ENCODE peak calls at places on chromosome 21, in ten cellular contexts. P is astrocyte, I is heart left ventricle, Y is brain microvascular endothelial cell, G is psoas muscle, R is left ventricle myocardium inferior, T is thoracic aorta, O is PC-3, A is body of pancreas, E is MM.1S. K is an unnamed sample. For H3K27me3, the result is how much of the 10 kb centered on the place peaks cover.

GRCh38 chr21:35036521-35037383 is 12.3 kb downstream of the RUNX1 start:
- DNase-seq in R (no peak), T (no peak), I (no peak), Y (no peak), G (no peak), E (no peak), A (no peak), P (no peak), O (no peak), K (no peak)

GRCh38 chr21:18617291-18617690 is 213.7 kb upstream of the TMPRSS15 start:
- DNase-seq in I (no peak), G (no peak), A (no peak), O (no peak), Y (no peak), T (no peak), R (no peak), P (no peak), E (peak), K (no peak)

GRCh38 chr21:21897275-21897883 is 899.2 kb downstream of the NCAM2 start:
- DNase-seq in G (no peak), Y (no peak), I (no peak), R (no peak), E (no peak), P (peak), T (no peak), A (no peak), O (peak), K (no peak)

GRCh38 chr21:33975548-33976081 is 60.0 kb upstream of the ATP5PO start:
- DNase-seq in A (no peak), P (peak), I (no peak), O (peak), G (no peak), E (no peak), T (no peak), Y (peak), R (no peak), K (no peak)

GRCh38 chr21:33640697-33641338 is 723 bp downstream of the CRYZL1 start:
- DNase-seq in O (peak), I (no peak), R (no peak), Y (no peak), P (peak), A (peak), T (no peak), E (peak), G (no peak), K (no peak)

GRCh38 chr21:46650476-46651098 is 15.1 kb downstream of the PRMT2 start:
- DNase-seq in I (no peak), O (no peak), A (no peak), P (no peak), E (no peak), G (no peak), R (peak), T (no peak), Y (no peak), K (no peak)

GRCh38 chr21:34885636-34886553 is 163.2 kb downstream of the RUNX1 start:
- DNase-seq in Y (no peak), I (no peak), R (no peak), O (peak), G (no peak), E (peak), P (no peak), A (no peak), T (no peak), K (no peak)

GRCh38 chr21:33931799-33932390 is 16.3 kb upstream of the ATP5PO start:
- DNase-seq in Y (no peak), G (no peak), R (no peak), T (no peak), A (no peak), O (peak), I (no peak), P (no peak), E (no peak), K (no peak)

GRCh38 chr21:14080040-14080763 is 130.6 kb downstream of the LIPI start:
- DNase-seq in P (no peak), G (no peak), I (no peak), E (no peak), O (no peak), R (no peak), A (no peak), Y (no peak), T (no peak), K (no peak)

GRCh38 chr21:31872452-31873274 is at the start of gene HUNK:
- DNase-seq in T (no peak), E (peak), G (peak), P (peak), R (no peak), A (peak), O (no peak), Y (peak), I (peak), K (no peak)

GRCh38 chr21:35050348-35051286 is 1.5 kb upstream of the RUNX1 start:
- DNase-seq in A (no peak), E (peak), G (no peak), O (peak), Y (no peak), P (peak), R (no peak), I (no peak), T (no peak), K (no peak)

GRCh38 chr21:41321211-41321907 is 4.8 kb downstream of the FAM3B start:
- DNase-seq in P (no peak), A (no peak), I (no peak), R (no peak), G (no peak), O (no peak), T (no peak), E (peak), Y (no peak), K (no peak)

GRCh38 chr21:25039461-25040380 is 567.6 kb downstream of the MRPL39 start:
- DNase-seq in E (peak), I (no peak), A (no peak), P (peak), G (no peak), O (peak), T (no peak), Y (no peak), R (no peak), K (no peak)

GRCh38 chr21:22063140-22063539 is 1064.9 kb downstream of the NCAM2 start:
- DNase-seq in Y (no peak), I (no peak), T (no peak), R (no peak), G (no peak), E (no peak), O (no peak), P (no peak), A (no peak), K (no peak)

GRCh38 chr21:43697758-43698643 is 20.9 kb upstream of the PDXK start:
- DNase-seq in T (no peak), R (no peak), E (no peak), G (no peak), I (no peak), P (no peak), A (no peak), Y (no peak), O (no peak), K (no peak)

GRCh38 chr21:35619184-35619583 is 441.1 kb downstream of the SETD4 start:
- DNase-seq in R (no peak), I (no peak), T (no peak), O (peak), A (no peak), Y (peak), G (no peak), P (peak), E (no peak), K (no peak)

GRCh38 chr21:34202553-34203332 is 129.4 kb downstream of the MRPS6 start:
- DNase-seq in A (no peak), O (no peak), Y (no peak), T (no peak), I (no peak), E (no peak), P (no peak), R (peak), G (peak), K (no peak)

GRCh38 chr21:22842875-22843274 is 1844.7 kb downstream of the NCAM2 start:
- DNase-seq in O (no peak), G (no peak), A (no peak), T (no peak), Y (no peak), I (no peak), R (no peak), P (no peak), E (no peak), K (no peak)

GRCh38 chr21:22223385-22223784 is 1225.2 kb downstream of the NCAM2 start:
- DNase-seq in E (peak), O (no peak), I (no peak), A (no peak), T (no peak), R (no peak), P (no peak), G (no peak), Y (no peak), K (no peak)

GRCh38 chr21:17343055-17343454 is 169.8 kb upstream of the CXADR start:
- DNase-seq in Y (peak), E (peak), T (no peak), P (peak), O (peak), R (no peak), G (no peak), A (no peak), I (no peak), K (no peak)

GRCh38 chr21:38171723-38172344 is 85.0 kb upstream of the KCNJ15 start:
- DNase-seq in Y (peak), G (no peak), E (no peak), I (no peak), R (no peak), A (no peak), O (peak), P (peak), T (no peak), K (peak)
- TF ChIP-seq CTCF in Y (peak), G (no peak), E (no peak), I (no peak), R (no peak), A (no peak), O (peak), P (peak), T (no peak), K (peak)

DNA sequence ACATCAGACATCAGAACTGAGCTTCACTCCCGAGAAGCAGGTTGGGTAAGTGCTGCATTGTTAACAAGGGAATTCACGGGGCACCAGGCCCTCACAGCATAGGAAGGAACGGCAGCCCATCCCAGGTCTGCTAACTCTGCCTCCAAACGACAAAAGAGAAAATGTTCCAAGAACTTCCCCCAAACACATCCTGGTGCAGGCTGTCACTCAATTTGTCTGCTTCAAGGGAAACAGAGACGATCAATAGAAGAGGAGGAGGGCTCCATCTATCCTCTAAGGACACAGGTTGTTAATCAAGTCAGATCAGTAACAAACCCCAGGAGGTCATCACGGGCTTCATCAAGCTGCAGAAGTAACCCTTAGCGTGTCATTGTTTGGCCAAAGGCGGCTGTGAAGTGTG is 3.5 kb upstream of the TSPEAR start:
- DNase-seq in T (no peak), Y (no peak), R (no peak), E (no peak), P (no peak), O (no peak), A (no peak), G (peak), I (no peak), K (no peak)
- H3K27me3 ChIP-seq in T (under half), Y (half or more), R (under half), E (half or more), P (half or more), O (under half), A (under half), G (half or more), I (under half), K (half or more)

GRCh38 chr21:38979271-38980196 is 173.8 kb downstream of the ETS2 start:
- DNase-seq in A (no peak), G (no peak), E (no peak), T (no peak), I (no peak), Y (no peak), P (no peak), O (peak), R (no peak), K (no peak)

GRCh38 chr21:38983560-38983959 is 177.8 kb downstream of the ETS2 start:
- DNase-seq in R (no peak), I (no peak), O (no peak), A (no peak), Y (no peak), P (no peak), G (no peak), E (no peak), T (no peak), K (no peak)

GRCh38 chr21:38982096-38982495 is 176.4 kb downstream of the ETS2 start:
- DNase-seq in I (no peak), G (no peak), P (peak), E (no peak), T (no peak), R (no peak), Y (no peak), O (no peak), A (no peak), K (no peak)

GRCh38 chr21:38982804-38983203 is 177.1 kb downstream of the ETS2 start:
- DNase-seq in T (no peak), A (no peak), O (no peak), Y (no peak), E (no peak), P (no peak), I (no peak), G (no peak), R (no peak), K (no peak)

DNA sequence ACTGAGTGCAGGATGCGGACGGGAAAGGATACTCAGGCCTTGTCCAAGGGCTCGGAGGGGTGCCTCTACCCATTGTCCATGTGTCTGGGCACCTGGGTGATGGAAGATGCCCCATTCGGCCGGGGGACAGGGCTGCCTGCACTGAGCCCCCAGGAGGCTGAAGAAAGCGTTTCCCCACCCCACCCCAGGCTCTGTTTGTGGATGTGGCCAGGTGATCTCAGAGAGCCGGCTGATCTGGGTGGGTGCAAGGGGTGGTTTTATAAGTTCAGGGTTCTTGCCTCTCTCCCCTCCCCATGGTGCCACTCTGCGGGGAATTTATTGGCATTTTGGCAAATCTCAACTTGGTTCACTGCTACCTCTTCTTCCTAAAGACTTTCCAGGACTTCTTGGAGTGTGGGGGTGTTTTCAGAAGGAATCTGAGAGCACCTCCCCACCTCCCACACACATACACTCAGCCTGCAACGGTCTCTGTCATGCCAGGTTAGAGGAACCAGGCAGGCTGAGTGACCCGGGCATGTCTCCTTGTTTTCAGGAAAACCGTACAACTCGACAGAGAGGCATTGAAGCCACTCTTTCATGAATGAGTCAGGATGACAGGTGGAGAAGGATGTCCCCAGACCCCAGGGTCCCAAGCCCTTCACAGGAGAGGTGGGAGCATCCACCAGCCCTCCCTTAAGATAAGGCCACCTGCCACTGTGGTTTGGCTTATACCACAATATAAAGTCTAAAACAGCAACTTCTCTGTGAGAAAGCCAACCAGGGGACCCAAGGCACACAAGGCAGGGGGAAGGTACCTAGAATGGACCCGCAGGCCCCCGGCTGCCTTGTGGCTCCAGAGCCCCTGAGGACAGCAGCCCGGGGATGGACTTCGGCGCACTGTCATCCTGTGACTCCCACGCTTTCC is 174.9 kb downstream of the ETS2 start:
- DNase-seq in R (no peak), G (no peak), A (no peak), T (no peak), I (no peak), E (no peak), O (no peak), Y (no peak), P (no peak), K (no peak)
- H3K27ac ChIP-seq in R (no peak), G (no peak), A (no peak), T (no peak), I (no peak), E (no peak), O (no peak), Y (no peak), P (no peak), K (no peak)

GRCh38 chr21:42571391-42572150 is 57.9 kb downstream of the SLC37A1 start:
- DNase-seq in O (no peak), Y (no peak), A (peak), G (peak), R (no peak), E (no peak), P (no peak), T (no peak), I (no peak), K (no peak)

GRCh38 chr21:42575111-42575510 is 61.5 kb downstream of the SLC37A1 start:
- DNase-seq in P (no peak), A (peak), Y (no peak), I (no peak), G (no peak), E (no peak), O (no peak), R (no peak), T (no peak), K (no peak)

GRCh38 chr21:42572906-42573495 is 59.3 kb downstream of the SLC37A1 start:
- DNase-seq in E (no peak), T (no peak), R (no peak), O (no peak), P (no peak), A (peak), Y (no peak), G (peak), I (no peak), K (no peak)

GRCh38 chr21:42576639-42577038 is 63.0 kb downstream of the SLC37A1 start:
- DNase-seq in T (no peak), P (no peak), O (no peak), E (no peak), Y (no peak), R (no peak), I (no peak), G (no peak), A (no peak), K (no peak)

GRCh38 chr21:42574234-42575027 is 60.8 kb downstream of the SLC37A1 start:
- DNase-seq in T (no peak), P (no peak), I (no peak), A (peak), G (no peak), E (peak), Y (peak), R (no peak), O (no peak), K (no peak)
- TF ChIP-seq CTCF in T (no peak), P (peak), I (peak), A (no peak), G (no peak), E (peak), Y (peak), R (peak), O (peak), K (peak)

GRCh38 chr21:42672699-42673458 is 19.5 kb downstream of the PDE9A start:
- DNase-seq in A (no peak), E (no peak), O (peak), R (no peak), G (no peak), I (no peak), P (peak), Y (peak), T (no peak), K (no peak)

GRCh38 chr21:42673633-42674328 is 20.4 kb downstream of the PDE9A start:
- DNase-seq in Y (no peak), P (no peak), G (no peak), R (no peak), I (no peak), E (no peak), T (no peak), O (no peak), A (no peak), K (no peak)

GRCh38 chr21:42670884-42671283 is 17.5 kb downstream of the PDE9A start:
- DNase-seq in T (no peak), G (no peak), P (no peak), I (no peak), A (no peak), E (no peak), Y (no peak), R (no peak), O (no peak), K (no peak)

GRCh38 chr21:42670058-42670830 is 16.8 kb downstream of the PDE9A start:
- DNase-seq in G (no peak), O (no peak), T (no peak), R (no peak), P (no peak), Y (no peak), E (no peak), A (no peak), I (no peak), K (no peak)

DNA sequence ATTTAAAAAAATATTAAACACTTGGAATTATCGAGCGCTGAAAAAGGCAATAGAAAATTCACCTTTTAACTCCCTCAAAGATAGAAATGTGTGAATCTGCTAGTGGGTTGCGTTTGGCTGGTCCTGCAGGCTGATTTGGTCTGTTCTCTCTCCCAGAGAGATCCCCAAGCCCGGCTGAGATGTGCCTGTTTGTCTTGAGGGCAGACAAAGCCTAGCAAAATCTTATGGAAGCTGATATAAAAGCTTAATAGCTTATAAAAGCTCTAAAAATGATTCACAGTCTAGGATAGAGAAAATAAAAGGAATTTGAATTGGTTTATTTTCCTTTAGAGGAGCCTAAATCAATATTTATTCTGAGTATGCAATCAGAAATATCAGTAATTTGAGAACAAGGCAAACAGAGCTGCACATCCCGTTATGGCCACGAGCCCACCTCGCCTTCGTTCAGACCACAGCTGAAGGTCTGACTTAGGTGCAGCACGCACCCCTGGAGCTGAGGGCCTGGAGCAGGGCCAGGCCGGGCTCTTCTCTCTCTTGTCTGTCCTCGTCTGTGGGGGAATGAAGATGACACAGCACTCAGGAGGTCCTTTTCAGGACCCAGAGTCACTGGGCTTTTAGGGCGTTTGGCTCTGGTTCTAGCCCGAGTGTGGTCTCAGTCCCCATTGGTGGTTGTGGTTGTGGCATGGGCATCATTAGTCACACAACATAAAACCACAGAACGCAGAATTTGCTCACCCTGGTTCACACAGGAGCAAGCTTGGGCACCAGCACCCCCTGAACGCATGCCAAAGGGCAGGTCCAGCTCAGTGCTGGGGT is 18.6 kb downstream of the PDE9A start:
- DNase-seq in R (no peak), T (no peak), E (no peak), A (no peak), I (no peak), P (peak), G (no peak), Y (no peak), O (peak), K (no peak)
- H3K27me3 ChIP-seq in R (under half), T (under half), E (half or more), A (under half), I (under half), P (half or more), G (under half), Y (half or more), O (half or more), K (under half)

GRCh38 chr21:45322231-45322959 is 34.7 kb upstream of the POFUT2 start:
- DNase-seq in P (no peak), O (no peak), Y (no peak), R (peak), E (no peak), I (no peak), T (no peak), G (no peak), A (no peak), K (no peak)

GRCh38 chr21:45320991-45321656 is 33.4 kb upstream of the POFUT2 start:
- DNase-seq in T (no peak), A (no peak), I (no peak), O (no peak), G (no peak), E (no peak), Y (no peak), P (no peak), R (peak), K (no peak)

GRCh38 chr21:45318556-45319341 is 31.1 kb upstream of the POFUT2 start:
- DNase-seq in T (no peak), A (peak), O (no peak), R (peak), G (peak), Y (no peak), E (no peak), I (peak), P (no peak), K (no peak)

GRCh38 chr21:45319461-45320211 is 31.9 kb upstream of the POFUT2 start:
- DNase-seq in G (peak), E (no peak), O (no peak), R (peak), T (peak), I (peak), P (peak), A (peak), Y (no peak), K (no peak)

GRCh38 chr21:45320261-45320990 is 32.7 kb upstream of the POFUT2 start:
- DNase-seq in R (peak), T (no peak), G (peak), I (no peak), O (no peak), E (no peak), A (peak), P (no peak), Y (no peak), K (no peak)
- H3K27ac ChIP-seq in R (peak), T (peak), G (peak), I (peak), O (no peak), E (no peak), A (peak), P (peak), Y (no peak), K (no peak)

K was measured in AG04450.